ENCODE peak calls at places on chromosomes 13 and 19, in ten cellular contexts. P is lower lobe of right lung; N is Panc1; T is IMR-90; D is body of pancreas; X is naive thymus-derived CD4-positive, alpha-beta T cell; V is HCT116; J is mucosa of descending colon; L is heart right ventricle; F is CD8-positive, alpha-beta T cell. K is an unnamed sample. For H3K36me3, the result is how much of the 10 kb centered on the place peaks cover.

GRCh38 chr19:6801397-6802086 is 29.0 kb downstream of the VAV1 start:
- ATAC-seq in P (peak), N (peak), T (peak), D (peak), X (peak), V (peak), J (peak), L (peak), F (peak), K (peak)

GRCh38 chr19:16654151-16654550 is 5.8 kb downstream of the SMIM7 start:
- ATAC-seq in P (no peak), N (peak), T (no peak), D (no peak), X (no peak), V (peak), J (peak), L (no peak), F (no peak), K (no peak)

GRCh38 chr19:18234194-18234593 is 8.0 kb upstream of the PDE4C start:
- ATAC-seq in P (no peak), N (no peak), T (no peak), D (no peak), X (no peak), V (no peak), J (no peak), L (no peak), F (no peak), K (no peak)

GRCh38 chr19:58182577-58182988 is 278 bp upstream of the ZNF274 start:
- ATAC-seq in P (no peak), N (no peak), T (no peak), D (no peak), X (peak), V (no peak), J (no peak), L (no peak), F (peak), K (no peak)

GRCh38 chr13:60572003-60572792 is 175.2 kb downstream of the TDRD3 start:
- ATAC-seq in P (no peak), N (peak), T (peak), D (no peak), X (no peak), V (peak), J (peak), L (no peak), F (no peak), K (no peak)

GRCh38 chr19:17107546-17108452 is 32.2 kb downstream of the MYO9B start:
- ATAC-seq in P (peak), N (peak), T (peak), D (peak), X (peak), V (peak), J (peak), L (peak), F (no peak), K (peak)

GRCh38 chr13:24308068-24308445 is 1.3 kb upstream of the C1QTNF9 start:
- ATAC-seq in P (peak), N (no peak), T (no peak), D (peak), X (peak), V (no peak), J (peak), L (peak), F (no peak), K (no peak)

GRCh38 chr19:40921005-40921897 is 39.2 kb upstream of the CYP2A7 start:
- ATAC-seq in P (peak), N (peak), T (peak), D (peak), X (no peak), V (peak), J (peak), L (no peak), F (no peak), K (no peak)

GRCh38 chr13:48232420-48233096 is 448 bp upstream of the ITM2B start:
- ATAC-seq in P (peak), N (peak), T (peak), D (peak), X (peak), V (peak), J (peak), L (peak), F (peak), K (peak)

GRCh38 chr13:78102121-78102677 is 183.6 kb upstream of the EDNRB start:
- ATAC-seq in P (peak), N (no peak), T (peak), D (peak), X (no peak), V (no peak), J (peak), L (peak), F (no peak), K (peak)

GRCh38 chr19:38250821-38251563 is 5.2 kb downstream of the PPP1R14A start:
- ATAC-seq in P (peak), N (peak), T (peak), D (peak), X (no peak), V (no peak), J (peak), L (peak), F (no peak), K (peak)

GRCh38 chr19:49861127-49861526 is 6.2 kb downstream of the PNKP start:
- ATAC-seq in P (no peak), N (peak), T (no peak), D (no peak), X (no peak), V (no peak), J (peak), L (no peak), F (no peak), K (peak)

GRCh38 chr19:37654118-37654517 is 1.1 kb downstream of the ZFP30 start:
- ATAC-seq in P (no peak), N (no peak), T (no peak), D (no peak), X (no peak), V (no peak), J (no peak), L (no peak), F (no peak), K (no peak)

GRCh38 chr19:17075860-17076538 is 422 bp downstream of the MYO9B start:
- ATAC-seq in P (no peak), N (peak), T (peak), D (no peak), X (no peak), V (no peak), J (peak), L (no peak), F (peak), K (no peak)

GRCh38 chr13:59734393-59734792 is 429.3 kb downstream of the DIAPH3 start:
- ATAC-seq in P (no peak), N (no peak), T (no peak), D (no peak), X (no peak), V (no peak), J (no peak), L (no peak), F (no peak), K (no peak)

GRCh38 chr13:44697058-44697457 is 120.9 kb upstream of the TSC22D1 start:
- ATAC-seq in P (no peak), N (no peak), T (no peak), D (no peak), X (no peak), V (no peak), J (no peak), L (no peak), F (no peak), K (no peak)

GRCh38 chr19:15175609-15176008 is 25.2 kb downstream of the NOTCH3 start:
- ATAC-seq in P (no peak), N (no peak), T (no peak), D (no peak), X (no peak), V (no peak), J (no peak), L (no peak), F (no peak), K (no peak)
- H3K36me3 ChIP-seq in P (under half), N (under half), T (under half), D (under half), X (under half), V (under half), J (under half), L (under half), F (under half), K (under half)

DNA sequence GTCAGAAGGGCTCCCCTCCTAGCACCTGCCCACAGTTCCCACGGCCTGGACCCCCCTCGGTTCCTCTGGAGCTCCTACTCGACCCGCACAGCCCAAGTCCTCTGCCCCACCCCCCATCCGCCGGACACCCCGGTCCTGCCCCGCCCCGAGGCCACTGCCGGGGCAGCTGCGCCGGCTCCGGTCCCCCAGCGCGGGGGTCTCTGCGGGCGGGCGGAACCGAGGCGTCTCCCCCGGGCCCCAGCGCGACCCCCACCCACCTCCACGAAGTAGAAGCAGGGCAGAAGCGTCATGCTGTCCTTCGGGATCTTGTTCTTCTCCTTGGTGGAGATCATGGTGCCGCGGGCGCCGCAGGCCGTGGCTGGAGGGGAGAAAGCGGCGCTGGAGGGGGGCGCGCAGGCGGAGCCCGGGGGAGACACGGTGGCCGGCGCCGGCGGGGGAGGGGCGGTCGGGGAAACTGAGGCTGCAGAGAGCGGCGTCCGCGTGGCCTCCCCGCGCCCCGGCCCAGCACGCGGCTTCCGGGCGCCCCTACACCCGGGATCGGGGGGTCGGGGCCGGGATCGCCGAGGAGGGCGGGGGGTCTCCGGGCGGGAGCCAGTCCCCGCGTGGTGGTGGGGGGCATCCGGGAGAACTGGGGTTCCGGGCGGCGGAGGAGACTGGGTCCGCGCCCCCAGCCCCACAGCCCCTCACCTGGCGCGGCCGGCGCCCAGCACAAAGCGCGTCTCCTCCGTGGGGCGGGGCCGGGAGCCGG is at the start of gene PLPPR3:
- ATAC-seq in P (peak), N (peak), T (peak), D (no peak), X (no peak), V (no peak), J (no peak), L (no peak), F (no peak), K (no peak)
- H3K36me3 ChIP-seq in P (under half), N (under half), T (under half), D (under half), X (under half), V (under half), J (under half), L (under half), F (under half), K (under half)

DNA sequence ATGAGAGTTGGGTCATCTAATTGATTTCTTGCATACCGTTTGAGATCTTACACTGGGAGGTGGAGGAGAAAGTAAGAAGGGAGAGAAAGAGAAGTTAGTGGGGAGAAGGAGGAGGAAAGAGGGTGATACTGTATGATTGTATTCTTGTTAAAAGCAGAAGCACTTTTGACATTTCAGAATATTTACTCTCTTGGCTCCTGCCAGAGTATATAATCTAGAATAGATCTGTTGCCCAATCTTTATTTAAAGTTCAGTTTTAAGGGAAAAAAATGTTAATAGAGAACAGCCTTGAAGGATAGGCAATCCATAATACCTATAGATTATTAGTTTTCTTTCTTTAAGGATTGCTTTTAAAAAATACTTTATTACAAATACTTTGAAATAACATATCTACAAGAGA is 41.5 kb downstream of the PDS5B start:
- ATAC-seq in P (no peak), N (no peak), T (no peak), D (no peak), X (no peak), V (no peak), J (no peak), L (no peak), F (no peak), K (no peak)
- H3K36me3 ChIP-seq in P (under half), N (under half), T (under half), D (under half), X (under half), V (under half), J (under half), L (under half), F (under half), K (under half)

GRCh38 chr13:51759240-51759639 is 44.7 kb downstream of the DHRS12 start:
- ATAC-seq in P (no peak), N (no peak), T (peak), D (no peak), X (no peak), V (no peak), J (no peak), L (no peak), F (no peak), K (no peak)
- H3K36me3 ChIP-seq in P (half or more), N (under half), T (under half), D (under half), X (under half), V (under half), J (under half), L (half or more), F (under half), K (under half)

GRCh38 chr19:10653732-10654609 is at the start of gene ILF3:
- ATAC-seq in P (peak), N (peak), T (peak), D (peak), X (peak), V (peak), J (peak), L (peak), F (peak), K (peak)
- H3K36me3 ChIP-seq in P (under half), N (under half), T (under half), D (under half), X (under half), V (under half), J (under half), L (under half), F (under half), K (under half)

GRCh38 chr19:48158210-48158790 is 11.8 kb downstream of the LIG1 start:
- ATAC-seq in P (no peak), N (no peak), T (no peak), D (no peak), X (no peak), V (no peak), J (no peak), L (peak), F (no peak), K (no peak)

GRCh38 chr19:48152552-48152951 is 17.6 kb downstream of the LIG1 start:
- ATAC-seq in P (peak), N (peak), T (peak), D (peak), X (peak), V (peak), J (peak), L (peak), F (peak), K (peak)

GRCh38 chr19:48149430-48149829 is 20.7 kb downstream of the LIG1 start:
- ATAC-seq in P (no peak), N (no peak), T (no peak), D (no peak), X (no peak), V (no peak), J (no peak), L (no peak), F (no peak), K (peak)

DNA sequence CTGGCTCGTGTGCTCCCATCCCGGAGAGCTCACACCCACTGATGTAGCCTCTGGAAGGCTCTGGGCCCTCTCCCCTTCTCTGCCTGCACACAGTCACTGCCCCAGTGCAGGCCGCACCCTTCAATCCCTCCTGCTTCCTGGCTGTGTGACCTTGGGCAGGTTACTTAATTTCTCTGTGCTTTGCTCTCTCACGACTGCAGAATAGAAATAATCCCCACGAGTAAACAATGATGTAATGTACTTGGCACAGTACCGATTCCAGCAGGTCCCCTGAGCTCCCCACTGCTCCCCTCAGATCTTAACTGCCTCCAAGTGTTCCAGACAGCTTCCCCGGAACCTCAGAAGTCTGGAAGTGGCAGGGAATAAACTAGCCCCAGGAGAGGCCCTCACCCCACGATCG is 16.1 kb downstream of the LIG1 start:
- ATAC-seq in P (peak), N (no peak), T (no peak), D (no peak), X (no peak), V (no peak), J (no peak), L (no peak), F (no peak), K (no peak)
- H3K36me3 ChIP-seq in P (under half), N (under half), T (under half), D (under half), X (under half), V (under half), J (under half), L (under half), F (under half), K (under half)

GRCh38 chr19:45032421-45032820 is 6.4 kb upstream of the CLASRP start:
- ATAC-seq in P (no peak), N (no peak), T (no peak), D (no peak), X (no peak), V (no peak), J (no peak), L (no peak), F (no peak), K (no peak)
- H3K36me3 ChIP-seq in P (half or more), N (under half), T (under half), D (under half), X (under half), V (under half), J (under half), L (half or more), F (under half), K (half or more)

K was measured in gastroesophageal sphincter.